ENCODE peak calls at places on chromosomes 2 and 18, in four cellular contexts. R is activated effector memory CD4-positive, alpha-beta T cell treated with Interleukin-2 at 50 U/mL for 16 hours; N is left colon; G is T-helper 17 cell. L is an unnamed sample.

GRCh38 chr2:46257476-46257875 is 39.7 kb upstream of the EPAS1 start:
- DNase-seq in N (no peak), G (no peak), R (no peak), L (no peak)

GRCh38 chr2:96917008-96917575 is 47.2 kb upstream of the SEMA4C start:
- DNase-seq in N (peak; percentile 60), G (no peak), R (no peak), L (no peak)

GRCh38 chr18:41906528-41907256 is 48.3 kb upstream of the PIK3C3 start:
- DNase-seq in G (peak; percentile 7), N (no peak), R (peak; percentile 1), L (no peak)

GRCh38 chr2:233380132-233381012 is 26.1 kb downstream of the DGKD start:
- DNase-seq in N (no peak), G (no peak), R (no peak), L (no peak)

GRCh38 chr2:174153757-174154680 is 94.3 kb downstream of the OLA1 start:
- DNase-seq in G (no peak), N (no peak), R (no peak), L (no peak)

GRCh38 chr2:105926960-105927678 is 182.4 kb downstream of the NCK2 start:
- DNase-seq in R (peak; percentile 63), G (peak; percentile 19), N (no peak), L (peak; percentile 52)

GRCh38 chr2:219278655-219279150 is 463 bp upstream of the DNAJB2 start:
- DNase-seq in R (no peak), G (no peak), N (no peak), L (no peak)

GRCh38 chr2:69701100-69701945 is 40.6 kb upstream of the ANXA4 start:
- DNase-seq in R (no peak), G (no peak), N (no peak), L (no peak)

GRCh38 chr18:70243545-70243944 is 38.1 kb upstream of the RTTN start:
- DNase-seq in R (no peak), G (no peak), N (no peak), L (no peak)

GRCh38 chr2:191217580-191217979 is 27.6 kb upstream of the MYO1B start:
- DNase-seq in G (no peak), R (no peak), N (no peak), L (no peak)

GRCh38 chr2:128639693-128640092 is 321.0 kb upstream of the HS6ST1 start:
- DNase-seq in G (no peak), R (no peak), N (no peak), L (no peak)

GRCh38 chr2:175877845-175878563 is 124.1 kb downstream of the LNPK start:
- DNase-seq in N (no peak), G (no peak), R (no peak), L (no peak)

GRCh38 chr2:20186078-20186854 is 38.7 kb downstream of the SDC1 start:
- DNase-seq in R (no peak), G (no peak), N (peak; percentile 89), L (no peak)

GRCh38 chr2:67476808-67477790 is 80.0 kb downstream of the ETAA1 start:
- DNase-seq in R (no peak), G (no peak), N (peak; percentile 58), L (no peak)

GRCh38 chr18:59518705-59519104 is 159.6 kb upstream of the LMAN1 start:
- DNase-seq in N (no peak), R (no peak), G (no peak), L (no peak)

GRCh38 chr2:43407826-43408783 is 181.7 kb upstream of the ZFP36L2 start:
- DNase-seq in R (no peak), N (no peak), G (no peak), L (no peak)

GRCh38 chr2:25043241-25043867 is 1.5 kb downstream of the EFR3B start:
- DNase-seq in N (no peak), R (no peak), G (no peak), L (no peak)

GRCh38 chr2:151902829-151903228 is 74.6 kb upstream of the ARL5A start:
- DNase-seq in G (no peak), R (no peak), N (no peak), L (no peak)

GRCh38 chr18:369224-370010 is 101.6 kb upstream of the THOC1 start:
- DNase-seq in R (no peak), G (no peak), N (no peak), L (no peak)

GRCh38 chr18:7567487-7568425 is 640 bp downstream of the PTPRM start:
- DNase-seq in N (peak; percentile 32), G (peak; percentile 8), R (no peak), L (no peak)